ENCODE peak calls at places on chromosome 14, in seven cellular contexts. B is NCI-H1417; K is putamen; L is central memory CD4-positive, alpha-beta T cell; I is stimulated activated CD4-positive, alpha-beta T cell treated with anti-CD3 and anti-CD28 coated beads, Interleukin-1b, Interleukin-23, amount 100 ng/mL, for 24 hours; P is NCI-H2171; M is left lobe of liver. G is an unnamed sample.

GRCh38 chr14:105926415-105927093 is 400.2 kb downstream of the TMEM121 start:
- DNase-seq in B (no peak), K (no peak), L (no peak), I (no peak), P (no peak), M (no peak), G (no peak)

GRCh38 chr14:68975667-68976066 is 3.4 kb downstream of the ACTN1 start:
- DNase-seq in B (no peak), K (no peak), L (no peak), I (no peak), P (no peak), M (no peak), G (no peak)

GRCh38 chr14:23173796-23174195 is 9.7 kb downstream of the SLC7A8 start:
- DNase-seq in B (no peak), K (no peak), L (no peak), I (no peak), P (no peak), M (no peak), G (no peak)

GRCh38 chr14:67704018-67704417 is 2.3 kb downstream of the RDH12 start:
- DNase-seq in B (no peak), K (no peak), L (no peak), I (no peak), P (no peak), M (no peak), G (no peak)

GRCh38 chr14:23294346-23294733 is 8.3 kb downstream of the PPP1R3E start:
- DNase-seq in B (no peak), K (no peak), L (no peak), I (no peak), P (no peak), M (no peak), G (no peak)

GRCh38 chr14:76050797-76051392 is 65.3 kb downstream of the IFT43 start:
- DNase-seq in B (peak), K (peak), L (peak), I (peak), P (peak), M (no peak), G (no peak)

GRCh38 chr14:76656592-76656991 is 104.7 kb upstream of the VASH1 start:
- DNase-seq in B (no peak), K (no peak), L (no peak), I (no peak), P (no peak), M (no peak), G (no peak)

GRCh38 chr14:69612014-69612758 is 790 bp downstream of the SUSD6 start:
- DNase-seq in B (peak), K (peak), L (peak), I (no peak), P (peak), M (peak), G (no peak)

GRCh38 chr14:63295991-63296630 is 22.6 kb downstream of the GPHB5 start:
- DNase-seq in B (no peak), K (no peak), L (no peak), I (no peak), P (no peak), M (no peak), G (no peak)

GRCh38 chr14:80298491-80299017 is 87.2 kb upstream of the DIO2 start:
- DNase-seq in B (no peak), K (no peak), L (no peak), I (no peak), P (no peak), M (no peak), G (no peak)

G was measured in NCI-H1048.